ENCODE peak calls at places on chromosomes 1 and 21, in seven cellular contexts. One of them, this sample, is unnamed.
A peak's percentile ranks its signal among the peaks of the same experiment; 100 is the strongest.

GRCh38 chr21:27818847-27819246 is 852.0 kb upstream of the ADAMTS5 start:
- DNase-seq in cardiac muscle cell: peak; percentile 38
- DNase-seq in endothelial cell of umbilical vein: no peak
- DNase-seq in HFF-Myc: no peak
- DNase-seq in testis: no peak
- DNase-seq in Peyer's patch: no peak
- DNase-seq in chondrocyte: no peak
- DNase-seq in this sample: no peak

GRCh38 chr1:224929335-224930237 is at the start of gene DNAH14:
- DNase-seq in HFF-Myc: peak; percentile 43
- DNase-seq in chondrocyte: peak; percentile 94
- DNase-seq in endothelial cell of umbilical vein: peak; percentile 73
- DNase-seq in testis: peak; percentile 81
- DNase-seq in Peyer's patch: no peak
- DNase-seq in cardiac muscle cell: peak; percentile 88
- DNase-seq in this sample: peak; percentile 80

GRCh38 chr1:169928438-169929209 is 34.9 kb upstream of the SCYL3 start:
- DNase-seq in cardiac muscle cell: peak; percentile 70
- DNase-seq in Peyer's patch: no peak
- DNase-seq in chondrocyte: no peak
- DNase-seq in HFF-Myc: no peak
- DNase-seq in endothelial cell of umbilical vein: peak; percentile 55
- DNase-seq in testis: no peak
- DNase-seq in this sample: no peak

GRCh38 chr1:226862900-226863299 is 7.5 kb upstream of the PSEN2 start:
- DNase-seq in cardiac muscle cell: peak; percentile 69
- DNase-seq in endothelial cell of umbilical vein: no peak
- DNase-seq in testis: no peak
- DNase-seq in Peyer's patch: no peak
- DNase-seq in chondrocyte: no peak
- DNase-seq in HFF-Myc: no peak
- DNase-seq in this sample: no peak

GRCh38 chr1:90393025-90393424 is 324.1 kb downstream of the BARHL2 start:
- DNase-seq in cardiac muscle cell: no peak
- DNase-seq in endothelial cell of umbilical vein: no peak
- DNase-seq in Peyer's patch: no peak
- DNase-seq in chondrocyte: no peak
- DNase-seq in HFF-Myc: no peak
- DNase-seq in testis: no peak
- DNase-seq in this sample: no peak

GRCh38 chr1:97396463-97396862 is 524.4 kb downstream of the DPYD start:
- DNase-seq in cardiac muscle cell: no peak
- DNase-seq in chondrocyte: no peak
- DNase-seq in testis: no peak
- DNase-seq in endothelial cell of umbilical vein: peak; percentile 73
- DNase-seq in HFF-Myc: no peak
- DNase-seq in Peyer's patch: no peak
- DNase-seq in this sample: no peak

GRCh38 chr1:84367219-84367618 is 31.1 kb upstream of the DNASE2B start:
- DNase-seq in testis: no peak
- DNase-seq in HFF-Myc: no peak
- DNase-seq in Peyer's patch: no peak
- DNase-seq in endothelial cell of umbilical vein: no peak
- DNase-seq in chondrocyte: no peak
- DNase-seq in cardiac muscle cell: no peak
- DNase-seq in this sample: no peak

GRCh38 chr1:1026599-1027413 is 6.9 kb downstream of the AGRN start:
- DNase-seq in HFF-Myc: no peak
- DNase-seq in Peyer's patch: no peak
- DNase-seq in cardiac muscle cell: no peak
- DNase-seq in chondrocyte: no peak
- DNase-seq in endothelial cell of umbilical vein: no peak
- DNase-seq in testis: no peak
- DNase-seq in this sample: no peak

GRCh38 chr1:4396571-4396970 is 257.8 kb upstream of the AJAP1 start:
- DNase-seq in HFF-Myc: no peak
- DNase-seq in testis: no peak
- DNase-seq in chondrocyte: no peak
- DNase-seq in endothelial cell of umbilical vein: no peak
- DNase-seq in Peyer's patch: no peak
- DNase-seq in cardiac muscle cell: no peak
- DNase-seq in this sample: no peak

GRCh38 chr1:221712198-221712684 is 29.6 kb downstream of the DUSP10 start:
- DNase-seq in cardiac muscle cell: peak; percentile 60
- DNase-seq in chondrocyte: no peak
- DNase-seq in endothelial cell of umbilical vein: no peak
- DNase-seq in Peyer's patch: peak; percentile 37
- DNase-seq in HFF-Myc: peak; percentile 80
- DNase-seq in testis: no peak
- DNase-seq in this sample: no peak

GRCh38 chr1:162548170-162548569 is 13.4 kb upstream of the UAP1 start:
- DNase-seq in testis: peak; percentile 69
- DNase-seq in endothelial cell of umbilical vein: no peak
- DNase-seq in chondrocyte: no peak
- DNase-seq in Peyer's patch: no peak
- DNase-seq in HFF-Myc: no peak
- DNase-seq in cardiac muscle cell: peak; percentile 16
- DNase-seq in this sample: no peak

GRCh38 chr1:244106837-244107491 is 55.9 kb downstream of the ZBTB18 start:
- DNase-seq in HFF-Myc: no peak
- DNase-seq in cardiac muscle cell: no peak
- DNase-seq in endothelial cell of umbilical vein: no peak
- DNase-seq in testis: no peak
- DNase-seq in Peyer's patch: no peak
- DNase-seq in chondrocyte: no peak
- DNase-seq in this sample: no peak

DNA sequence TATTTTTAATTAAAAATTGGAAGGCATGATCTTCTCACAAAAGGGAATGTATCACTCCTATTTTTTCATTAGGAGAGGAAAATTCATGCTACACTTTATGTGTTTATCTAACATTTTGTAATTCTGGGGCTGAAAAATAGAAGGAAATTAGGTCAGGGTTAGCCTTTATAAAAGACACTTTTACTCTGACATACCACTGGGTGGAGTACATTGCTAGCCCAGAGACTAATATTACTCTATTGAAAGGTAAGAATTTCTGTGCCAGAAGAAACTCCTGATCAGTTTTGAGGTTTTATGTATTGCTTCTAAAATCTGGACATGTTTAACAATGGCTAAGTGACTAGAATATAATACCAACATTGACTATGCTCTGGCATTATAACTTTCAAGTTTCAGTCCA is 724.6 kb downstream of the USP25 start:
- DNase-seq in testis: no peak
- DNase-seq in Peyer's patch: no peak
- DNase-seq in endothelial cell of umbilical vein: peak; percentile 49
- DNase-seq in HFF-Myc: no peak
- DNase-seq in cardiac muscle cell: peak; percentile 51
- DNase-seq in chondrocyte: no peak
- DNase-seq in this sample: no peak
- TF ChIP-seq CTCF in testis: no peak
- TF ChIP-seq CTCF in Peyer's patch: no peak
- TF ChIP-seq CTCF in endothelial cell of umbilical vein: no peak
- TF ChIP-seq CTCF in HFF-Myc: no peak
- TF ChIP-seq CTCF in cardiac muscle cell: peak; percentile 51
- TF ChIP-seq CTCF in chondrocyte: peak; percentile 79
- TF ChIP-seq CTCF in this sample: no peak

DNA sequence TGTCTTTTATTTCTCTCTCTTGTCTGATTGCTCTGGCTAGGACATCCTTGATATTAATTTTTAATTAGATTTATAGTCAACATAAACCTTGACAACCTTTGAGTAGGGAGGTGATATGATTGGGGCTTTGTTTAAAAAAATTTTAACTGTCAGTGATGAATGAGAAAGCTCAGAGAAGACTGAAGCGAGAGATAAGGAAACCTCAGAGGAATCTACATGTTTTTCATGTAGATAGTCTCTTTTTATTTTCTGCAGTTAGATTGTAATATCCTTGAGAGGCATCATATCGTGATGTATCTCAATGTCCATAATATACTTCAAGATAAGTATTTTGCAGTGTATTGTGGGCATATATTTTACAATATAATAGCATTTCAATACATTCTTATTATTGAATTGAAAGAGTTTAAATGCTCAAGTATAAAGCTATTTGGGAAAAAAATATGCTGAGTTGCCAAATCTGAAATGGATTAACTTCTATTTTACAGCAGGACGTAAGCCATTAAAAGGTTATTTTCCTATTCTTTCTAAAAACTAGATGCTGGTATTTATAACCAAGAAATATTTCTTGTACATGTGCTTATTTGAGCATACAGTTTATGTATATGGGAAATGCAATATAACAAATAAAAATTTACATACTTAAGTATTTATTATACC is 802.4 kb upstream of the ADGRL4 start:
- DNase-seq in endothelial cell of umbilical vein: no peak
- DNase-seq in Peyer's patch: no peak
- DNase-seq in testis: no peak
- DNase-seq in chondrocyte: no peak
- DNase-seq in HFF-Myc: no peak
- DNase-seq in cardiac muscle cell: no peak
- DNase-seq in this sample: no peak
- TF ChIP-seq CTCF in endothelial cell of umbilical vein: no peak
- TF ChIP-seq CTCF in Peyer's patch: no peak
- TF ChIP-seq CTCF in testis: no peak
- TF ChIP-seq CTCF in chondrocyte: no peak
- TF ChIP-seq CTCF in HFF-Myc: no peak
- TF ChIP-seq CTCF in cardiac muscle cell: no peak
- TF ChIP-seq CTCF in this sample: no peak

GRCh38 chr1:54163051-54163450 is 10.3 kb upstream of the CDCP2 start:
- DNase-seq in cardiac muscle cell: no peak
- DNase-seq in endothelial cell of umbilical vein: no peak
- DNase-seq in chondrocyte: peak; percentile 44
- DNase-seq in testis: no peak
- DNase-seq in Peyer's patch: no peak
- DNase-seq in HFF-Myc: no peak
- DNase-seq in this sample: peak; percentile 58

GRCh38 chr1:54167422-54168139 is 14.8 kb upstream of the CDCP2 start:
- DNase-seq in chondrocyte: peak; percentile 37
- DNase-seq in HFF-Myc: peak; percentile 12
- DNase-seq in testis: no peak
- DNase-seq in endothelial cell of umbilical vein: no peak
- DNase-seq in cardiac muscle cell: no peak
- DNase-seq in Peyer's patch: no peak
- DNase-seq in this sample: no peak

GRCh38 chr1:54163573-54163972 is 10.8 kb upstream of the CDCP2 start:
- DNase-seq in endothelial cell of umbilical vein: no peak
- DNase-seq in chondrocyte: peak; percentile 9
- DNase-seq in Peyer's patch: no peak
- DNase-seq in HFF-Myc: no peak
- DNase-seq in testis: no peak
- DNase-seq in cardiac muscle cell: no peak
- DNase-seq in this sample: peak; percentile 38

GRCh38 chr1:54168206-54168965 is 15.6 kb upstream of the CDCP2 start:
- DNase-seq in endothelial cell of umbilical vein: no peak
- DNase-seq in cardiac muscle cell: no peak
- DNase-seq in testis: no peak
- DNase-seq in Peyer's patch: no peak
- DNase-seq in chondrocyte: peak; percentile 55
- DNase-seq in HFF-Myc: no peak
- DNase-seq in this sample: no peak

GRCh38 chr1:54165146-54165545 is 12.3 kb upstream of the CDCP2 start:
- DNase-seq in testis: no peak
- DNase-seq in endothelial cell of umbilical vein: no peak
- DNase-seq in cardiac muscle cell: no peak
- DNase-seq in chondrocyte: peak; percentile 56
- DNase-seq in HFF-Myc: no peak
- DNase-seq in Peyer's patch: no peak
- DNase-seq in this sample: no peak
- TF ChIP-seq CTCF in testis: no peak
- TF ChIP-seq CTCF in endothelial cell of umbilical vein: no peak
- TF ChIP-seq CTCF in cardiac muscle cell: no peak
- TF ChIP-seq CTCF in chondrocyte: no peak
- TF ChIP-seq CTCF in HFF-Myc: no peak
- TF ChIP-seq CTCF in Peyer's patch: no peak
- TF ChIP-seq CTCF in this sample: no peak

GRCh38 chr1:181135462-181135781 is 46.9 kb downstream of the IER5 start:
- DNase-seq in cardiac muscle cell: peak; percentile 26
- DNase-seq in chondrocyte: no peak
- DNase-seq in testis: no peak
- DNase-seq in endothelial cell of umbilical vein: no peak
- DNase-seq in HFF-Myc: peak; percentile 37
- DNase-seq in Peyer's patch: peak; percentile 38
- DNase-seq in this sample: no peak
- TF ChIP-seq CTCF in cardiac muscle cell: peak; percentile 20
- TF ChIP-seq CTCF in chondrocyte: peak; percentile 65
- TF ChIP-seq CTCF in testis: no peak
- TF ChIP-seq CTCF in endothelial cell of umbilical vein: peak; percentile 44
- TF ChIP-seq CTCF in HFF-Myc: peak; percentile 44
- TF ChIP-seq CTCF in Peyer's patch: peak; percentile 36
- TF ChIP-seq CTCF in this sample: peak; percentile 40

GRCh38 chr1:41361028-41361494 is at the start of gene FOXO6:
- DNase-seq in HFF-Myc: peak; percentile 88
- DNase-seq in Peyer's patch: peak; percentile 96
- DNase-seq in endothelial cell of umbilical vein: peak; percentile 96
- DNase-seq in testis: peak; percentile 100
- DNase-seq in chondrocyte: peak; percentile 98
- DNase-seq in cardiac muscle cell: peak; percentile 98
- DNase-seq in this sample: peak; percentile 99
- TF ChIP-seq CTCF in HFF-Myc: peak; percentile 45
- TF ChIP-seq CTCF in Peyer's patch: peak; percentile 77
- TF ChIP-seq CTCF in endothelial cell of umbilical vein: peak; percentile 59
- TF ChIP-seq CTCF in testis: peak; percentile 58
- TF ChIP-seq CTCF in chondrocyte: peak; percentile 78
- TF ChIP-seq CTCF in cardiac muscle cell: peak; percentile 36
- TF ChIP-seq CTCF in this sample: peak; percentile 54

DNA sequence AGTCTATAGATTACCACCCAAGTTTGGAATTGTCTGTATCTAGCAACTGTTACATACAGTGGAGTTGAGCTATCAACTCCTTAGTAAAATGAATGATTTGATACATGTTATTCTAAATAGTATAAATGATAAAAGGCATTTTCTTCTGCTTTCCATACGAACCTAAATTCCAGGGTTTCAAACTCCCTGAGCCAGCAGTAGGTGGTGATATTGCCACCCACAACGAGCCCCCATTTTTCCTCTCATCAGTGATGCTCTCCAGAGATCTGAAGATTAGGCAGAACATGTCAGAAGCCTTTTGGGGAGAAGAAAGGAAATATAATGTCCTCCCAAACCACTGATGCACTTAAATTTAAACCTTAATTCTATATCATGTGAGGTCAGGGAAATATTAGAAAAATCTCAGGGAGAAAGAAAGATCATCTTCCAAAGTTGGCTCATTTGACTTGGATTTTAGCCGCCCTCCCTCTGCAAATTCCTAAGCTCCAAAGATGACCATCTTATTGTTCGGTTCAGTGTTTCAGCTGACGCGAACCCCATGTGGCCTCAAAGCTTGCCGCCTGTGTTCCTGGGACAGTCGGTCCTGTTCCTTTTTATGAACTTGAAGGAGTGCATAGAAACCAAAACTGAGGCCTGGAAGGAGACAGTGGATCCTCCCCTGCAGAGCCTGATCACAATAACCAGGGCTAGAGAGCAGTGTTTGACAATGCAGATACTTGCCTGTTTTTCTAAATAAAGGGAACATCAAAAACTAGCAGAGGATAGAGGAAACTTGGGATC is 2.3 kb downstream of the EVA1C start:
- DNase-seq in endothelial cell of umbilical vein: peak; percentile 75
- DNase-seq in chondrocyte: no peak
- DNase-seq in HFF-Myc: no peak
- DNase-seq in Peyer's patch: no peak
- DNase-seq in testis: peak; percentile 35
- DNase-seq in cardiac muscle cell: peak; percentile 55
- DNase-seq in this sample: no peak
- TF ChIP-seq CTCF in endothelial cell of umbilical vein: peak; percentile 51
- TF ChIP-seq CTCF in chondrocyte: peak; percentile 79
- TF ChIP-seq CTCF in HFF-Myc: peak; percentile 46
- TF ChIP-seq CTCF in Peyer's patch: no peak
- TF ChIP-seq CTCF in testis: peak; percentile 37
- TF ChIP-seq CTCF in cardiac muscle cell: peak; percentile 45
- TF ChIP-seq CTCF in this sample: no peak